ENCODE peak calls at places on chromosomes 4 and X, in ten cellular contexts. V, I, H, S, M, P, R, O, Q and C are unnamed samples.

GRCh38 chr4:187744911-187745310 is 250.7 kb upstream of the ZFP42 start:
- DNase-seq in V (no peak), I (no peak), H (no peak), S (no peak), M (no peak), P (no peak), R (no peak), O (no peak), Q (no peak), C (no peak)

GRCh38 chr4:2809610-2810180 is 16.8 kb downstream of the SH3BP2 start:
- DNase-seq in V (no peak), I (no peak), H (no peak), S (no peak), M (no peak), P (no peak), R (no peak), O (peak; percentile 63), Q (no peak), C (no peak)

GRCh38 chrX:140765043-140765784 is 55.7 kb downstream of the LINC00632 start:
- DNase-seq in V (no peak), I (peak; percentile 23), H (no peak), S (no peak), M (no peak), P (no peak), R (no peak), O (no peak), Q (peak; percentile 51), C (no peak)

GRCh38 chr4:145098675-145099037 is 545 bp downstream of the ABCE1 start:
- DNase-seq in V (no peak), I (no peak), H (no peak), S (no peak), M (peak; percentile 20), P (no peak), R (no peak), O (peak; percentile 18), Q (peak; percentile 66), C (no peak)

GRCh38 chr4:14465498-14465897 is 536.8 kb upstream of the CPEB2 start:
- DNase-seq in V (no peak), I (no peak), H (no peak), S (no peak), M (no peak), P (no peak), R (no peak), O (no peak), Q (no peak), C (no peak)

GRCh38 chr4:77500801-77501200 is 104.8 kb upstream of the CXCL13 start:
- DNase-seq in V (no peak), I (no peak), H (no peak), S (no peak), M (no peak), P (no peak), R (no peak), O (no peak), Q (no peak), C (no peak)

GRCh38 chr4:40192286-40193017 is 4.4 kb upstream of the RHOH start:
- DNase-seq in V (no peak), I (no peak), H (no peak), S (no peak), M (no peak), P (no peak), R (no peak), O (no peak), Q (no peak), C (no peak)

GRCh38 chr4:153510252-153511001 is 44.3 kb downstream of the TMEM131L start:
- DNase-seq in V (no peak), I (no peak), H (no peak), S (no peak), M (no peak), P (no peak), R (no peak), O (no peak), Q (no peak), C (no peak)

GRCh38 chrX:100663651-100664050 is 19.7 kb downstream of the SRPX2 start:
- DNase-seq in V (no peak), I (no peak), H (no peak), S (no peak), M (no peak), P (no peak), R (no peak), O (no peak), Q (no peak), C (no peak)

GRCh38 chrX:107629533-107629909 is 1.2 kb downstream of the PRPS1 start:
- DNase-seq in V (no peak), I (no peak), H (peak; percentile 9), S (no peak), M (peak; percentile 13), P (no peak), R (no peak), O (peak; percentile 30), Q (peak; percentile 53), C (no peak)

GRCh38 chrX:31038585-31039326 is 33.1 kb downstream of the FTHL17 start:
- DNase-seq in V (no peak), I (peak; percentile 2), H (peak; percentile 7), S (peak; percentile 8), M (no peak), P (no peak), R (no peak), O (peak; percentile 19), Q (peak; percentile 63), C (no peak)

GRCh38 chrX:149825424-149825823 is 43.7 kb downstream of the MAGEA9 start:
- DNase-seq in V (no peak), I (no peak), H (peak; percentile 25), S (peak; percentile 59), M (no peak), P (peak; percentile 74), R (no peak), O (peak; percentile 31), Q (peak; percentile 24), C (no peak)

GRCh38 chrX:120697053-120697452 is 67.2 kb upstream of the C1GALT1C1 start:
- DNase-seq in V (no peak), I (no peak), H (peak; percentile 82), S (no peak), M (no peak), P (no peak), R (no peak), O (no peak), Q (no peak), C (no peak)

GRCh38 chrX:39397561-39398200 is 596.4 kb downstream of the MID1IP1 start:
- DNase-seq in V (no peak), I (no peak), H (no peak), S (no peak), M (no peak), P (no peak), R (no peak), O (peak; percentile 77), Q (no peak), C (no peak)

GRCh38 chr4:158159054-158159717 is 13.6 kb downstream of the GASK1B start:
- DNase-seq in V (no peak), I (no peak), H (no peak), S (no peak), M (no peak), P (no peak), R (no peak), O (no peak), Q (peak; percentile 89), C (no peak)

GRCh38 chr4:90007494-90008167 is 113.0 kb downstream of the MMRN1 start:
- DNase-seq in V (no peak), I (no peak), H (no peak), S (no peak), M (no peak), P (no peak), R (no peak), O (no peak), Q (no peak), C (no peak)

GRCh38 chr4:105092356-105092755 is 54.3 kb upstream of the TET2 start:
- DNase-seq in V (no peak), I (no peak), H (no peak), S (no peak), M (no peak), P (no peak), R (no peak), O (peak; percentile 28), Q (peak; percentile 33), C (no peak)

GRCh38 chr4:84433603-84434232 is 65.4 kb downstream of the NKX6-1 start:
- DNase-seq in V (no peak), I (no peak), H (no peak), S (no peak), M (no peak), P (no peak), R (no peak), O (no peak), Q (no peak), C (no peak)

GRCh38 chrX:153662266-153662665 is 11.3 kb downstream of the PNCK start:
- DNase-seq in V (no peak), I (no peak), H (peak; percentile 58), S (peak; percentile 71), M (no peak), P (peak; percentile 83), R (peak; percentile 86), O (no peak), Q (peak; percentile 39), C (peak; percentile 58)